ENCODE peak calls at places on chromosome 2, in five cellular contexts. One of them, this sample, is unnamed.

GRCh38 chr2:54648256-54648655 is 75.2 kb upstream of the EML6 start:
- DNase-seq in mesendoderm: no peak
- DNase-seq in neuronal stem cell: no peak
- DNase-seq in IMR-90: no peak
- DNase-seq in H1: no peak
- DNase-seq in this sample: no peak

GRCh38 chr2:128485761-128486639 is 167.3 kb upstream of the HS6ST1 start:
- DNase-seq in neuronal stem cell: no peak
- DNase-seq in mesendoderm: no peak
- DNase-seq in H1: no peak
- DNase-seq in IMR-90: no peak
- DNase-seq in this sample: no peak

GRCh38 chr2:169818241-169818640 is 6.5 kb downstream of the METTL5 start:
- DNase-seq in IMR-90: no peak
- DNase-seq in H1: no peak
- DNase-seq in mesendoderm: no peak
- DNase-seq in neuronal stem cell: no peak
- DNase-seq in this sample: no peak

GRCh38 chr2:88600038-88600465 is 27.2 kb downstream of the EIF2AK3 start:
- DNase-seq in mesendoderm: peak; percentile 99
- DNase-seq in neuronal stem cell: peak; percentile 35
- DNase-seq in IMR-90: peak; percentile 99
- DNase-seq in H1: peak; percentile 33
- DNase-seq in this sample: peak; percentile 96

GRCh38 chr2:55843992-55844345 is 79.6 kb downstream of the EFEMP1 start:
- DNase-seq in IMR-90: no peak
- DNase-seq in mesendoderm: no peak
- DNase-seq in H1: no peak
- DNase-seq in neuronal stem cell: no peak
- DNase-seq in this sample: no peak

GRCh38 chr2:38030590-38031326 is 45.2 kb downstream of the CYP1B1 start:
- DNase-seq in neuronal stem cell: no peak
- DNase-seq in H1: no peak
- DNase-seq in IMR-90: no peak
- DNase-seq in mesendoderm: no peak
- DNase-seq in this sample: no peak

GRCh38 chr2:60885683-60886082 is 4.3 kb downstream of the REL start:
- DNase-seq in mesendoderm: no peak
- DNase-seq in H1: no peak
- DNase-seq in neuronal stem cell: no peak
- DNase-seq in IMR-90: no peak
- DNase-seq in this sample: no peak

GRCh38 chr2:2152451-2152850 is 178.6 kb downstream of the MYT1L start:
- DNase-seq in neuronal stem cell: no peak
- DNase-seq in IMR-90: no peak
- DNase-seq in mesendoderm: no peak
- DNase-seq in H1: no peak
- DNase-seq in this sample: no peak

GRCh38 chr2:64210816-64211215 is 66.6 kb upstream of the PELI1 start:
- DNase-seq in H1: no peak
- DNase-seq in mesendoderm: no peak
- DNase-seq in neuronal stem cell: no peak
- DNase-seq in IMR-90: no peak
- DNase-seq in this sample: no peak

GRCh38 chr2:150791567-150791966 is 304.1 kb upstream of the RND3 start:
- DNase-seq in neuronal stem cell: no peak
- DNase-seq in mesendoderm: no peak
- DNase-seq in H1: no peak
- DNase-seq in IMR-90: no peak
- DNase-seq in this sample: no peak

GRCh38 chr2:75200140-75200985 is 1.0 kb upstream of the TACR1 start:
- DNase-seq in H1: no peak
- DNase-seq in neuronal stem cell: peak; percentile 27
- DNase-seq in IMR-90: peak; percentile 39
- DNase-seq in mesendoderm: peak; percentile 59
- DNase-seq in this sample: peak; percentile 50

GRCh38 chr2:134869941-134870736 is 31.7 kb downstream of the ACMSD start:
- DNase-seq in mesendoderm: no peak
- DNase-seq in neuronal stem cell: no peak
- DNase-seq in IMR-90: peak; percentile 77
- DNase-seq in H1: no peak
- DNase-seq in this sample: peak; percentile 52

GRCh38 chr2:227163998-227164744 is at the start of the genes COL4A3 and COL4A4:
- DNase-seq in neuronal stem cell: peak; percentile 31
- DNase-seq in IMR-90: no peak
- DNase-seq in H1: no peak
- DNase-seq in mesendoderm: peak; percentile 29
- DNase-seq in this sample: no peak

GRCh38 chr2:158130832-158131473 is 29.3 kb downstream of the UPP2 start:
- DNase-seq in IMR-90: no peak
- DNase-seq in mesendoderm: no peak
- DNase-seq in H1: no peak
- DNase-seq in neuronal stem cell: no peak
- DNase-seq in this sample: no peak

GRCh38 chr2:109226612-109227011 is 97.6 kb downstream of the SH3RF3 start:
- DNase-seq in IMR-90: no peak
- DNase-seq in mesendoderm: no peak
- DNase-seq in neuronal stem cell: no peak
- DNase-seq in H1: no peak
- DNase-seq in this sample: no peak

GRCh38 chr2:88832256-88832991 is 141.0 kb downstream of the RPIA start:
- DNase-seq in H1: no peak
- DNase-seq in mesendoderm: no peak
- DNase-seq in neuronal stem cell: no peak
- DNase-seq in IMR-90: no peak
- DNase-seq in this sample: no peak

GRCh38 chr2:127176371-127177311 is 43.5 kb downstream of the CYP27C1 start:
- DNase-seq in H1: no peak
- DNase-seq in IMR-90: peak; percentile 32
- DNase-seq in neuronal stem cell: no peak
- DNase-seq in mesendoderm: no peak
- DNase-seq in this sample: peak; percentile 68

GRCh38 chr2:120243211-120243610 is 9.4 kb upstream of the RALB start:
- DNase-seq in neuronal stem cell: no peak
- DNase-seq in IMR-90: peak; percentile 50
- DNase-seq in mesendoderm: peak; percentile 51
- DNase-seq in H1: no peak
- DNase-seq in this sample: peak; percentile 47

GRCh38 chr2:107091163-107091864 is 205.3 kb upstream of the ST6GAL2 start:
- DNase-seq in mesendoderm: peak; percentile 95
- DNase-seq in IMR-90: no peak
- DNase-seq in H1: no peak
- DNase-seq in neuronal stem cell: no peak
- DNase-seq in this sample: no peak

GRCh38 chr2:105139556-105140236 is 101.8 kb downstream of the MRPS9 start:
- DNase-seq in neuronal stem cell: no peak
- DNase-seq in mesendoderm: no peak
- DNase-seq in H1: no peak
- DNase-seq in IMR-90: no peak
- DNase-seq in this sample: no peak

GRCh38 chr2:30775833-30776232 is 31.4 kb downstream of the CAPN13 start:
- DNase-seq in neuronal stem cell: no peak
- DNase-seq in H1: no peak
- DNase-seq in mesendoderm: peak; percentile 30
- DNase-seq in IMR-90: no peak
- DNase-seq in this sample: no peak

GRCh38 chr2:75324141-75324540 is 124.8 kb upstream of the TACR1 start:
- DNase-seq in IMR-90: peak; percentile 8
- DNase-seq in neuronal stem cell: no peak
- DNase-seq in H1: no peak
- DNase-seq in mesendoderm: peak; percentile 65
- DNase-seq in this sample: peak; percentile 17

GRCh38 chr2:32752205-32752604 is 124.4 kb downstream of the TTC27 start:
- DNase-seq in H1: no peak
- DNase-seq in mesendoderm: no peak
- DNase-seq in neuronal stem cell: no peak
- DNase-seq in IMR-90: peak; percentile 58
- DNase-seq in this sample: no peak
- H2BK5ac ChIP-seq in H1: no peak overlapping the region
- H2BK5ac ChIP-seq in mesendoderm: no peak overlapping the region
- H2BK5ac ChIP-seq in neuronal stem cell: no peak overlapping the region
- H2BK5ac ChIP-seq in IMR-90: peak overlapping the region; percentile 71
- H2BK5ac ChIP-seq in this sample: no peak overlapping the region

DNA sequence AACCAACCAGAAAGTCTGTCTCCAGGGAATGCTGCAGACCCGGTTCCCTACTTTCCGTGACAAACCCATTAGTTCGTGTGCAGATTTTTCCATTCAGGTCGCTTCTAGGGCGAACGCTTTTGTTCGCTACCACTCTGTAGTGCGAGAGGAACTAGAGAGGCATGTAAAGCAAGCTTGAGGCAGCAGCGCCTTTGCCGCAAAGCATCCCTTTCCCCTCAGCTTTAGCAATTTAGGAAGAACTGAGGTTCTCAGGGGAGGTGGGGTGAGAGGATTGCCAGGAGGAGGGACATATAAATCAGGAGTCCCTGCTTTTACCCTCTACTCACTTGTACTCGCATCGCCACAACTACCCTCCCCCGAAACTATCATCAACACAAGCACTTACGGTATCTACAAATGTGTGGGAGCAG is 753 bp upstream of the ZNF804A start:
- DNase-seq in mesendoderm: peak; percentile 81
- DNase-seq in neuronal stem cell: peak; percentile 27
- DNase-seq in IMR-90: peak; percentile 63
- DNase-seq in H1: peak; percentile 15
- DNase-seq in this sample: peak; percentile 83
- H2BK5ac ChIP-seq in mesendoderm: no peak overlapping the region
- H2BK5ac ChIP-seq in neuronal stem cell: no peak overlapping the region
- H2BK5ac ChIP-seq in IMR-90: peak overlapping the region; percentile 98
- H2BK5ac ChIP-seq in H1: no peak overlapping the region
- H2BK5ac ChIP-seq in this sample: no peak overlapping the region

DNA sequence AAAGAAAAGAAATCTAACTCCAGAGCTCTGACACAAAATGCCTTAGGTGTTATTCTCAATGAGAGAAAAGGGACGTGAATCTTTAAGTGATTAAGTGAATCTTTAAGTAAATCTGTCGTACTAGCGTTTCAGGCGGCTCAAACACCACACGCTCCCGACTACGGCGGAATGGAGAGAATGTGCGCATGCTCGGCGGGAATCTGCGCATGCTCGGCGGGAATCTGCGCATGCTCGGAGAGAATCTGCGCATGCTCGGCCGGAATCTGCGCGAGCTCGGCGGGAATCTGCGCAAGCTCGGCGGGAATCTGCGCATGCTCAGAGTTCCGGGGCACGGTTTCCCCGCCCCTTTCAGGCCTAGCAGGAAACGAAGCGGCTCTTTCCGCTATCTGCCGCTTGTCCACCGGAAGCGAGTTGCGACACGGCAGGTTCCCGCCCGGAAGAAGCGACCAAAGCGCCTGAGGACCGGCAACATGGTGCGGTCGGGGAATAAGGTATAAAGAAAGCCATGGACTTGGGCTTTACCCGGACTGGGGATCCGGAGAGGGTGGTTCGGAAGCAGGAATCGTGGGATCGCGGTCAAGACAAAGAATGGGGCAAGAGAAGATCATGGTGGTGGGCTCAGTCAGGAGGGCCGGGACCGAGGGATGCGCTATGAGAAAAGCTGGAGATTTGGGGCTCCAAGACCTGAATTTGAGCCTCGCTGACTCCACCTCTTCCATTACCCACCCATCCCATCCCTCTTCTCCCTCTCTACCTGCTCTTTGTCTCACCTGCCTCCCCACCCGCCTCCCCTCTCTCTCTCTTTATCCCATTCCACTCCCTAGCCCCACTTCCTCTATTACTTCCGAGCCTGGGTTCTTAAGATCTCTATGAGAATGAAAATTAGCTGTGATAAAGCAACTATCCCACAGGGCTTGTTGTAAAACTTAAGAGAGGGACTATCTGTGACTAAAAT is at the start of gene XRCC5:
- DNase-seq in mesendoderm: peak; percentile 98
- DNase-seq in neuronal stem cell: peak; percentile 98
- DNase-seq in IMR-90: peak; percentile 96
- DNase-seq in H1: peak; percentile 98
- DNase-seq in this sample: peak; percentile 95
- H2BK5ac ChIP-seq in mesendoderm: peak within 1 kb of the TSS; percentile 61
- H2BK5ac ChIP-seq in neuronal stem cell: no peak within 1 kb of the TSS
- H2BK5ac ChIP-seq in IMR-90: peak within 1 kb of the TSS; percentile 72
- H2BK5ac ChIP-seq in H1: peak within 1 kb of the TSS; percentile 98
- H2BK5ac ChIP-seq in this sample: peak within 1 kb of the TSS; percentile 83

GRCh38 chr2:116499389-116499788 is 1315.1 kb upstream of the DDX18 start:
- DNase-seq in mesendoderm: peak; percentile 47
- DNase-seq in H1: no peak
- DNase-seq in IMR-90: no peak
- DNase-seq in neuronal stem cell: no peak
- DNase-seq in this sample: no peak
- H2BK5ac ChIP-seq in mesendoderm: no peak overlapping the region
- H2BK5ac ChIP-seq in H1: no peak overlapping the region
- H2BK5ac ChIP-seq in IMR-90: no peak overlapping the region
- H2BK5ac ChIP-seq in neuronal stem cell: no peak overlapping the region
- H2BK5ac ChIP-seq in this sample: no peak overlapping the region

GRCh38 chr2:85662899-85663683 is 4.9 kb downstream of the SFTPB start:
- DNase-seq in mesendoderm: peak; percentile 89
- DNase-seq in neuronal stem cell: no peak
- DNase-seq in IMR-90: peak; percentile 95
- DNase-seq in H1: peak; percentile 25
- DNase-seq in this sample: peak; percentile 83
- H2BK5ac ChIP-seq in mesendoderm: no peak overlapping the region
- H2BK5ac ChIP-seq in neuronal stem cell: peak overlapping the region; percentile 13
- H2BK5ac ChIP-seq in IMR-90: peak overlapping the region; percentile 12
- H2BK5ac ChIP-seq in H1: no peak overlapping the region
- H2BK5ac ChIP-seq in this sample: no peak overlapping the region

GRCh38 chr2:168652997-168653906 is 149.2 kb upstream of the NOSTRIN start:
- DNase-seq in neuronal stem cell: no peak
- DNase-seq in IMR-90: no peak
- DNase-seq in H1: no peak
- DNase-seq in mesendoderm: peak; percentile 62
- DNase-seq in this sample: no peak
- H2BK5ac ChIP-seq in neuronal stem cell: no peak overlapping the region
- H2BK5ac ChIP-seq in IMR-90: no peak overlapping the region
- H2BK5ac ChIP-seq in H1: no peak overlapping the region
- H2BK5ac ChIP-seq in mesendoderm: no peak overlapping the region
- H2BK5ac ChIP-seq in this sample: no peak overlapping the region

GRCh38 chr2:20583425-20583881 is 67.4 kb downstream of the HS1BP3 start:
- DNase-seq in H1: no peak
- DNase-seq in IMR-90: no peak
- DNase-seq in mesendoderm: no peak
- DNase-seq in neuronal stem cell: no peak
- DNase-seq in this sample: no peak

GRCh38 chr2:20585710-20586378 is 65.1 kb downstream of the HS1BP3 start:
- DNase-seq in neuronal stem cell: no peak
- DNase-seq in IMR-90: no peak
- DNase-seq in mesendoderm: no peak
- DNase-seq in H1: no peak
- DNase-seq in this sample: no peak

GRCh38 chr2:20585351-20585709 is 65.6 kb downstream of the HS1BP3 start:
- DNase-seq in neuronal stem cell: no peak
- DNase-seq in mesendoderm: peak; percentile 49
- DNase-seq in IMR-90: no peak
- DNase-seq in H1: no peak
- DNase-seq in this sample: no peak

GRCh38 chr2:20584045-20584636 is 66.8 kb downstream of the HS1BP3 start:
- DNase-seq in IMR-90: no peak
- DNase-seq in H1: no peak
- DNase-seq in neuronal stem cell: no peak
- DNase-seq in mesendoderm: no peak
- DNase-seq in this sample: no peak

GRCh38 chr2:20584637-20585321 is 66.1 kb downstream of the HS1BP3 start:
- DNase-seq in neuronal stem cell: peak; percentile 87
- DNase-seq in H1: peak; percentile 79
- DNase-seq in mesendoderm: peak; percentile 99
- DNase-seq in IMR-90: peak; percentile 99
- DNase-seq in this sample: peak; percentile 93
- H2BK5ac ChIP-seq in neuronal stem cell: no peak overlapping the region
- H2BK5ac ChIP-seq in H1: peak overlapping the region; percentile 98
- H2BK5ac ChIP-seq in mesendoderm: peak overlapping the region; percentile 42
- H2BK5ac ChIP-seq in IMR-90: peak overlapping the region; percentile 99
- H2BK5ac ChIP-seq in this sample: peak overlapping the region; percentile 94